ENCODE peak calls at places on chromosomes 3 and 15, in eight cellular contexts. F is A549, L is AG04450, M is HCT116, Z is bronchial epithelial cell, C is brain microvascular endothelial cell, O is GM23248, T is adrenal gland. Q is an unnamed sample.

GRCh38 chr3:27127195-27127594 is 242.0 kb downstream of the NEK10 start:
- DNase-seq in F (no peak), L (no peak), M (no peak), Z (peak), C (no peak), O (no peak), T (no peak), Q (no peak)

GRCh38 chr15:68672781-68673205 is 94.0 kb downstream of the CORO2B start:
- DNase-seq in F (peak), L (no peak), M (no peak), Z (no peak), C (no peak), O (peak), T (no peak), Q (no peak)

GRCh38 chr3:146142757-146143156 is 18.2 kb downstream of the PLOD2 start:
- DNase-seq in F (no peak), L (no peak), M (no peak), Z (no peak), C (peak), O (peak), T (no peak), Q (no peak)

GRCh38 chr15:100802421-100803157 is 77.0 kb upstream of the ALDH1A3 start:
- DNase-seq in F (no peak), L (no peak), M (no peak), Z (no peak), C (no peak), O (no peak), T (no peak), Q (no peak)

GRCh38 chr3:138682674-138683073 is 74.1 kb downstream of the FAIM start:
- DNase-seq in F (no peak), L (no peak), M (no peak), Z (no peak), C (no peak), O (no peak), T (no peak), Q (no peak)

GRCh38 chr3:15438988-15439387 is 11.6 kb downstream of the EAF1 start:
- DNase-seq in F (no peak), L (no peak), M (no peak), Z (peak), C (no peak), O (peak), T (no peak), Q (no peak)

GRCh38 chr3:187465503-187465902 is 97.3 kb downstream of the RTP4 start:
- DNase-seq in F (no peak), L (no peak), M (no peak), Z (no peak), C (no peak), O (no peak), T (no peak), Q (no peak)

GRCh38 chr3:55191911-55192787 is 264.3 kb upstream of the LRTM1 start:
- DNase-seq in F (peak), L (peak), M (no peak), Z (peak), C (peak), O (peak), T (no peak), Q (no peak)

GRCh38 chr3:98679986-98680385 is 83.2 kb upstream of the ST3GAL6 start:
- DNase-seq in F (no peak), L (no peak), M (no peak), Z (no peak), C (no peak), O (no peak), T (no peak), Q (no peak)

GRCh38 chr3:159675285-159675684 is 313.4 kb upstream of the IL12A start:
- DNase-seq in F (no peak), L (no peak), M (no peak), Z (peak), C (no peak), O (no peak), T (no peak), Q (no peak)

GRCh38 chr15:69535101-69535638 is 82.6 kb downstream of the RPLP1 start:
- DNase-seq in F (no peak), L (peak), M (no peak), Z (peak), C (peak), O (peak), T (no peak), Q (no peak)

GRCh38 chr3:43330981-43331380 is 44.6 kb downstream of the SNRK start:
- DNase-seq in F (no peak), L (no peak), M (no peak), Z (no peak), C (no peak), O (no peak), T (no peak), Q (no peak)

GRCh38 chr15:77749236-77749997 is 116.7 kb upstream of the LINGO1 start:
- DNase-seq in F (no peak), L (no peak), M (no peak), Z (no peak), C (no peak), O (no peak), T (no peak), Q (no peak)

GRCh38 chr3:69121513-69121912 is 882 bp downstream of the LMOD3 start:
- DNase-seq in F (no peak), L (no peak), M (no peak), Z (no peak), C (no peak), O (no peak), T (no peak), Q (no peak)

GRCh38 chr3:69119681-69120080 is 2.7 kb downstream of the LMOD3 start:
- DNase-seq in F (no peak), L (no peak), M (no peak), Z (no peak), C (no peak), O (no peak), T (no peak), Q (no peak)

GRCh38 chr3:69121950-69122349 is 445 bp downstream of the LMOD3 start:
- DNase-seq in F (no peak), L (no peak), M (no peak), Z (no peak), C (no peak), O (no peak), T (no peak), Q (peak)

GRCh38 chr3:69122398-69122797 is at the start of gene LMOD3:
- DNase-seq in F (no peak), L (no peak), M (no peak), Z (no peak), C (no peak), O (no peak), T (no peak), Q (peak)

GRCh38 chr3:69120879-69121464 is 1.4 kb downstream of the LMOD3 start:
- DNase-seq in F (peak), L (peak), M (peak), Z (peak), C (peak), O (peak), T (peak), Q (peak)
- H3K4me3 ChIP-seq in F (no peak), L (no peak), M (no peak), Z (no peak), C (no peak), O (no peak), T (no peak), Q (no peak)

DNA sequence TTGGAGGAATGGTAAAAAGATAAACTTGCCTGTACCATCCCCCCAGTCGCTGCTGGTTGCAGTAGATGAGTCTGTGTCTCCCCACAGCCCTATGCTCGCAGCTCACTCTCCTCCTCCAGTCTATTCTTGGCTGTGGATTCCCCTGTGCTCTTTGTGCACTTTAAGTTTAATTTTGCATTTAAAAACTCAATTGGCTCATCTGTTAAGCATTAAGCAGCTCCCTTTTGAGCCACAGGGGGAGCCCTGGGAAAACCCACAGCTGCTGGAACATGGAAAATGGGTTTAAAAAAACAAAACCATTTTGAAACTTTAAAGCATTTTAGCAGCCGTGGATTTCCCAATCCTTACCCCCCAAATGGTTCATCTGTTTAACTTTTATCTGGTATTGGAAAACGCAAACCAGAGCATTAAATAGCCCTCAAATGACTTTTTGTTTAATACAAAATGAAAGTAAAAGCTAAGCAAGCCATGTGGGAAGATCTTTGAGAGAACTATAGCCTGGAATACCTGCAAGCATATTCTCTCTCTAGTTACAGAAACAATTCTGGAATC is 536.9 kb downstream of the ZIC1 start:
- DNase-seq in F (peak), L (peak), M (peak), Z (peak), C (peak), O (peak), T (peak), Q (peak)
- H3K4me3 ChIP-seq in F (peak), L (peak), M (peak), Z (no peak), C (peak), O (peak), T (peak), Q (no peak)

DNA sequence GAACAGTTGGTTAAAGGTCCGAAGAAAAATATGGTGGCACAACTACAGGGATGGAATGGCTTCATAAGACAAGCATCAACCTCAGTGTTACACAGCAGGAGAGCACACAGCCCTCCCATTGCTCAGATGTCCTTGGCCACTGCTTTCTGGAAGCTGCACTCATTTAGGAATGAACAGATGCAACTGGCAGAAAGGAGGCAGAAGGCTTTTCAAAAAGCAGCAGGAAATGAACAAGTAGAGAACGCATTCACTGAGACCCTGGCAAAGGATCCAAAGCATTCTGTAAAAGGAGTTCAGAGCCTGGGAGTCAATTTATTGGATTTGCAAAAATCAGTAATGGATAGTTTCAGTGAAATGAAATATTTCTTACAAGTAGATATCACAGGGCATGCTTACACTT is 101.1 kb downstream of the PDZRN3 start:
- DNase-seq in F (no peak), L (no peak), M (no peak), Z (no peak), C (no peak), O (no peak), T (no peak), Q (no peak)
- H3K4me3 ChIP-seq in F (no peak), L (no peak), M (no peak), Z (no peak), C (no peak), O (no peak), T (no peak), Q (no peak)

GRCh38 chr15:25787381-25787780 is 75.7 kb downstream of the ATP10A start:
- DNase-seq in F (no peak), L (no peak), M (no peak), Z (peak), C (no peak), O (peak), T (no peak), Q (no peak)
- H3K4me3 ChIP-seq in F (no peak), L (no peak), M (no peak), Z (no peak), C (no peak), O (no peak), T (no peak), Q (no peak)